ENCODE peak calls at places on chromosomes 1 and 21, in five cellular contexts. One of them, this sample, is unnamed.

GRCh38 chr1:149979245-149979971 is 31.1 kb downstream of the OTUD7B start:
- DNase-seq in breast epithelium: no peak
- DNase-seq in heart left ventricle: no peak
- DNase-seq in lung: no peak
- DNase-seq in adrenal gland: no peak
- DNase-seq in this sample: no peak

GRCh38 chr1:181398544-181398943 is 84.8 kb upstream of the CACNA1E start:
- DNase-seq in adrenal gland: no peak
- DNase-seq in lung: no peak
- DNase-seq in breast epithelium: no peak
- DNase-seq in heart left ventricle: no peak
- DNase-seq in this sample: no peak

GRCh38 chr1:192633533-192634258 is 2.3 kb upstream of the RGS13 start:
- DNase-seq in heart left ventricle: no peak
- DNase-seq in lung: no peak
- DNase-seq in adrenal gland: no peak
- DNase-seq in breast epithelium: no peak
- DNase-seq in this sample: no peak

GRCh38 chr1:11880911-11881748 is 22.4 kb upstream of the NPPB start:
- DNase-seq in breast epithelium: no peak
- DNase-seq in lung: no peak
- DNase-seq in adrenal gland: no peak
- DNase-seq in heart left ventricle: peak; percentile 90
- DNase-seq in this sample: no peak

GRCh38 chr1:2248127-2248826 is 20.2 kb downstream of the SKI start:
- DNase-seq in heart left ventricle: no peak
- DNase-seq in adrenal gland: no peak
- DNase-seq in lung: no peak
- DNase-seq in breast epithelium: no peak
- DNase-seq in this sample: no peak

GRCh38 chr21:46189213-46189958 is 5.1 kb upstream of the SPATC1L start:
- DNase-seq in breast epithelium: peak; percentile 19
- DNase-seq in lung: no peak
- DNase-seq in heart left ventricle: peak; percentile 51
- DNase-seq in adrenal gland: peak; percentile 78
- DNase-seq in this sample: no peak

GRCh38 chr1:24849653-24850295 is 80.3 kb downstream of the RUNX3 start:
- DNase-seq in adrenal gland: no peak
- DNase-seq in breast epithelium: no peak
- DNase-seq in lung: no peak
- DNase-seq in heart left ventricle: no peak
- DNase-seq in this sample: no peak

GRCh38 chr1:206768472-206769330 is 1.9 kb upstream of the IL19 start:
- DNase-seq in breast epithelium: no peak
- DNase-seq in adrenal gland: no peak
- DNase-seq in lung: no peak
- DNase-seq in heart left ventricle: no peak
- DNase-seq in this sample: no peak

GRCh38 chr1:90782046-90782445 is 64.9 kb upstream of the BARHL2 start:
- DNase-seq in adrenal gland: no peak
- DNase-seq in heart left ventricle: no peak
- DNase-seq in lung: no peak
- DNase-seq in breast epithelium: no peak
- DNase-seq in this sample: no peak

GRCh38 chr1:90394247-90394646 is 322.9 kb downstream of the BARHL2 start:
- DNase-seq in heart left ventricle: no peak
- DNase-seq in adrenal gland: no peak
- DNase-seq in breast epithelium: no peak
- DNase-seq in lung: peak; percentile 84
- DNase-seq in this sample: no peak

GRCh38 chr1:91076834-91077233 is 55.0 kb upstream of the ZNF644 start:
- DNase-seq in heart left ventricle: no peak
- DNase-seq in lung: no peak
- DNase-seq in adrenal gland: no peak
- DNase-seq in breast epithelium: no peak
- DNase-seq in this sample: no peak

GRCh38 chr1:82597620-82598019 is 796.9 kb downstream of the ADGRL2 start:
- DNase-seq in lung: no peak
- DNase-seq in heart left ventricle: no peak
- DNase-seq in breast epithelium: no peak
- DNase-seq in adrenal gland: no peak
- DNase-seq in this sample: no peak

GRCh38 chr1:47791879-47792608 is 205.1 kb downstream of the TRABD2B start:
- DNase-seq in heart left ventricle: no peak
- DNase-seq in adrenal gland: no peak
- DNase-seq in lung: no peak
- DNase-seq in breast epithelium: no peak
- DNase-seq in this sample: no peak

GRCh38 chr1:174005032-174005431 is 17.1 kb downstream of the RC3H1 start:
- DNase-seq in adrenal gland: no peak
- DNase-seq in heart left ventricle: no peak
- DNase-seq in lung: no peak
- DNase-seq in breast epithelium: no peak
- DNase-seq in this sample: no peak

GRCh38 chr1:205325334-205325884 is 3.9 kb upstream of the NUAK2 start:
- DNase-seq in lung: peak; percentile 74
- DNase-seq in heart left ventricle: no peak
- DNase-seq in adrenal gland: peak; percentile 67
- DNase-seq in breast epithelium: peak; percentile 55
- DNase-seq in this sample: peak; percentile 47

GRCh38 chr1:6852136-6852890 is 67.1 kb downstream of the CAMTA1 start:
- DNase-seq in breast epithelium: no peak
- DNase-seq in lung: no peak
- DNase-seq in adrenal gland: no peak
- DNase-seq in heart left ventricle: no peak
- DNase-seq in this sample: no peak

GRCh38 chr21:15250384-15250783 is 185.6 kb upstream of the NRIP1 start:
- DNase-seq in adrenal gland: no peak
- DNase-seq in lung: no peak
- DNase-seq in breast epithelium: no peak
- DNase-seq in heart left ventricle: no peak
- DNase-seq in this sample: no peak

GRCh38 chr1:7427066-7427465 is 344.0 kb upstream of the VAMP3 start:
- DNase-seq in lung: no peak
- DNase-seq in heart left ventricle: no peak
- DNase-seq in breast epithelium: no peak
- DNase-seq in adrenal gland: no peak
- DNase-seq in this sample: no peak

GRCh38 chr21:15543473-15543872 is 186.3 kb upstream of the USP25 start:
- DNase-seq in heart left ventricle: no peak
- DNase-seq in adrenal gland: no peak
- DNase-seq in lung: no peak
- DNase-seq in breast epithelium: no peak
- DNase-seq in this sample: no peak

GRCh38 chr1:200518524-200518923 is 102.0 kb downstream of the KIF14 start:
- DNase-seq in breast epithelium: no peak
- DNase-seq in lung: no peak
- DNase-seq in heart left ventricle: no peak
- DNase-seq in adrenal gland: no peak
- DNase-seq in this sample: no peak

GRCh38 chr1:17023103-17023502 is 11.4 kb upstream of the ATP13A2 start:
- DNase-seq in lung: no peak
- DNase-seq in breast epithelium: no peak
- DNase-seq in adrenal gland: no peak
- DNase-seq in heart left ventricle: no peak
- DNase-seq in this sample: no peak

GRCh38 chr21:32330784-32331311 is 32.2 kb downstream of the MRAP start:
- DNase-seq in adrenal gland: no peak
- DNase-seq in heart left ventricle: no peak
- DNase-seq in breast epithelium: no peak
- DNase-seq in lung: no peak
- DNase-seq in this sample: no peak

GRCh38 chr21:45590246-45590725 is 48.0 kb upstream of the SLC19A1 start:
- DNase-seq in adrenal gland: peak; percentile 73
- DNase-seq in breast epithelium: no peak
- DNase-seq in lung: peak; percentile 71
- DNase-seq in heart left ventricle: peak; percentile 88
- DNase-seq in this sample: peak; percentile 74

GRCh38 chr1:24316659-24317058 is 2.5 kb upstream of the GRHL3 start:
- DNase-seq in adrenal gland: no peak
- DNase-seq in breast epithelium: no peak
- DNase-seq in heart left ventricle: no peak
- DNase-seq in lung: no peak
- DNase-seq in this sample: no peak

DNA sequence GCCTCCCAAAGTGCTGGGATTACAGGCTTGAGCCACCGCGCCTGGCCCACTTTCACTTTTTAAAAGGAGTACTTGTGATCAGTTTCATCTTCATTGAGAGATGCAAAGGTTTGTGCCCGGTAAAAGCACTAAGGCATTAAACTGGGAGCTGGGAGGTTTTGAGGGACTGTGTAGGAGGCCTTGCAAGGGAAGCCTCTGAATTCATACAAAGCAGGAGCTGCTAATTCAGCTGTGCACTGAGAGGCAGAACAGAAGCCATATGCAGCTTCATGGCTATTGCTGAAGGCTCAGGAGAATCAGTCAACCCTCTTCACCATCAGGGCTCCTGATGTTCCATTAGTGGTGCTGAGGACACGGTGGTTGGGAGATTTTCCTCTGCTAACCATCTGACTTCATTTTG is 77.7 kb downstream of the GPR88 start:
- DNase-seq in adrenal gland: no peak
- DNase-seq in lung: no peak
- DNase-seq in heart left ventricle: no peak
- DNase-seq in breast epithelium: no peak
- DNase-seq in this sample: no peak
- H3K27ac ChIP-seq in adrenal gland: no peak overlapping the region
- H3K27ac ChIP-seq in lung: no peak overlapping the region
- H3K27ac ChIP-seq in heart left ventricle: no peak overlapping the region
- H3K27ac ChIP-seq in breast epithelium: no peak overlapping the region
- H3K27ac ChIP-seq in this sample: no peak overlapping the region

GRCh38 chr21:30829659-30830058 is at the start of gene KRTAP7-1:
- DNase-seq in adrenal gland: no peak
- DNase-seq in lung: no peak
- DNase-seq in heart left ventricle: no peak
- DNase-seq in breast epithelium: no peak
- DNase-seq in this sample: no peak

GRCh38 chr21:30831194-30831765 is 1.7 kb upstream of the KRTAP7-1 start:
- DNase-seq in lung: no peak
- DNase-seq in breast epithelium: no peak
- DNase-seq in heart left ventricle: no peak
- DNase-seq in adrenal gland: no peak
- DNase-seq in this sample: no peak
- TF ChIP-seq CTCF in lung: no peak
- TF ChIP-seq CTCF in breast epithelium: no peak
- TF ChIP-seq CTCF in heart left ventricle: peak; percentile 42
- TF ChIP-seq CTCF in adrenal gland: peak; percentile 19
- TF ChIP-seq CTCF in this sample: peak; percentile 36

GRCh38 chr1:109397451-109398342 is at the start of gene SORT1:
- DNase-seq in breast epithelium: peak; percentile 83
- DNase-seq in lung: peak; percentile 84
- DNase-seq in adrenal gland: peak; percentile 86
- DNase-seq in heart left ventricle: peak; percentile 92
- DNase-seq in this sample: peak; percentile 14

GRCh38 chr1:109396971-109397370 is 747 bp downstream of the SORT1 start:
- DNase-seq in lung: no peak
- DNase-seq in adrenal gland: peak; percentile 31
- DNase-seq in heart left ventricle: no peak
- DNase-seq in breast epithelium: no peak
- DNase-seq in this sample: no peak

GRCh38 chr1:109400035-109400655 is 2.4 kb upstream of the SORT1 start:
- DNase-seq in adrenal gland: no peak
- DNase-seq in heart left ventricle: no peak
- DNase-seq in breast epithelium: no peak
- DNase-seq in lung: no peak
- DNase-seq in this sample: no peak

GRCh38 chr1:109399326-109399957 is 1.7 kb upstream of the SORT1 start:
- DNase-seq in breast epithelium: no peak
- DNase-seq in heart left ventricle: no peak
- DNase-seq in adrenal gland: no peak
- DNase-seq in lung: no peak
- DNase-seq in this sample: no peak

DNA sequence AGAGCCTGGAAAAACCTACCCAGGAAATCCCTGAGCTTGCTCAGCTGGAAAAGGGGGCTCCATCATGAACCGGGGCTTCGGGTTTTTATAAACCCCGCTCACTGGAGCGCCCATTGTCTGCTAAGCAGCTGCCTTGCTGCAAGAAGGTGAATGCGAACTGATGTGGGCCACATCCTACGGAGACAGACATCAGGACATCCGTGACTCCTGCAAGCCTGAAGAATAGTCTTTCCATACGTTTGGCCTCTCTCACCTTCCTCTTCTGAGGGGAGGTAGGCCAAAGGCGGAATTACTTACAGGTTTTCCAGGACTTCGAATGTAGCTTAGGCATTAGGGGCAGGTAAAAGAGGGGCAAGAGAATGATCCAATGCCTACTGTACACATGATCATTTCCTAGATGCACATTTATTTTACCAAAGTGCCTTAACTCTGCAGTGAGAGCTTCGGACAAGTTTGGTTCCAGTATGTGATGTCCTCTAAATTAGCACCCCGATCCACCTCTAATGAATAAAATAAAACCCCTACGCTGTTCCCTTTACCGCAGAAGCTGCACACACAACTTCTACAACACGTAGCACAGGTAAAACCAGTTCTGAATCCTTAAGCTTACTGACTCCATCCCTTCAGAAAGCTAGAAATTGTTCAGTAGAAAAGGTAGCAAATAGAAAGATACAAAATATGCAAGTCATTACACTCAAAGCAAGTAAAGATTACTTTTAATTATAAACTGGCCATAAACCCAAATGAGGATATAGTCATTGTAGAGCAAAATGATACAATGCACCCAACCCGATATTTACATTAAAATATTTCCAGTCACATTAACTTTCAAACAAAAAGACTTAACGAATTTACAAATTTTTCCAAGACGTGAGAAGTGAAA is 866 bp upstream of the SORT1 start:
- DNase-seq in breast epithelium: no peak
- DNase-seq in adrenal gland: no peak
- DNase-seq in heart left ventricle: no peak
- DNase-seq in lung: no peak
- DNase-seq in this sample: no peak
- H3K27ac ChIP-seq in breast epithelium: peak overlapping the region; percentile 68
- H3K27ac ChIP-seq in adrenal gland: no peak overlapping the region
- H3K27ac ChIP-seq in heart left ventricle: no peak overlapping the region
- H3K27ac ChIP-seq in lung: peak overlapping the region; percentile 59
- H3K27ac ChIP-seq in this sample: no peak overlapping the region

GRCh38 chr21:27476696-27477095 is 509.8 kb upstream of the ADAMTS5 start:
- DNase-seq in heart left ventricle: no peak
- DNase-seq in adrenal gland: no peak
- DNase-seq in breast epithelium: no peak
- DNase-seq in lung: no peak
- DNase-seq in this sample: no peak
- TF ChIP-seq CTCF in heart left ventricle: peak; percentile 68
- TF ChIP-seq CTCF in adrenal gland: peak; percentile 39
- TF ChIP-seq CTCF in breast epithelium: peak; percentile 12
- TF ChIP-seq CTCF in lung: no peak
- TF ChIP-seq CTCF in this sample: no peak